ENCODE peak calls at places on chromosomes 6 and 20, in nine cellular contexts. V is PC-3, G is GM23248, L is OCI-LY7, I is neural progenitor cell, J is SK-N-SH, M is hepatocyte, T is HCT116, F is GM23338. Q is an unnamed sample.

GRCh38 chr20:4942336-4942735 is 59.0 kb downstream of the SLC23A2 start:
- DNase-seq in V (no peak), G (peak; percentile 91), L (peak; percentile 32), I (no peak), J (no peak), M (no peak), T (no peak), F (no peak), Q (no peak)

GRCh38 chr6:148240463-148240845 is 102.2 kb upstream of the SASH1 start:
- DNase-seq in V (no peak), G (peak; percentile 95), L (no peak), I (no peak), J (peak; percentile 1), M (no peak), T (no peak), F (no peak), Q (no peak)

GRCh38 chr6:152642578-152643375 is 5.6 kb upstream of the SYNE1 start:
- DNase-seq in V (peak; percentile 60), G (peak; percentile 54), L (peak; percentile 84), I (peak; percentile 77), J (peak; percentile 61), M (peak; percentile 69), T (peak; percentile 53), F (peak; percentile 87), Q (peak; percentile 69)

GRCh38 chr20:20214757-20215275 is 153.1 kb upstream of the INSM1 start:
- DNase-seq in V (no peak), G (no peak), L (no peak), I (no peak), J (no peak), M (no peak), T (no peak), F (peak; percentile 60), Q (no peak)

GRCh38 chr6:51531623-51532022 is 555.8 kb downstream of the PKHD1 start:
- DNase-seq in V (no peak), G (no peak), L (no peak), I (peak; percentile 34), J (no peak), M (no peak), T (no peak), F (no peak), Q (peak; percentile 12)

GRCh38 chr6:157428418-157429202 is 47.6 kb downstream of the ZDHHC14 start:
- DNase-seq in V (peak; percentile 95), G (peak; percentile 7), L (no peak), I (peak; percentile 28), J (no peak), M (peak; percentile 75), T (peak; percentile 95), F (peak; percentile 34), Q (no peak)

GRCh38 chr6:133983099-133983939 is 30.3 kb downstream of the TBPL1 start:
- DNase-seq in V (peak; percentile 62), G (no peak), L (no peak), I (peak; percentile 30), J (no peak), M (no peak), T (no peak), F (no peak), Q (no peak)

GRCh38 chr6:51928320-51928719 is 159.1 kb downstream of the PKHD1 start:
- DNase-seq in V (no peak), G (no peak), L (no peak), I (no peak), J (no peak), M (no peak), T (no peak), F (no peak), Q (no peak)

GRCh38 chr20:23131766-23132165 is 45.6 kb upstream of the CD93 start:
- DNase-seq in V (no peak), G (no peak), L (no peak), I (no peak), J (no peak), M (no peak), T (no peak), F (no peak), Q (no peak)

GRCh38 chr20:41425180-41425884 is 58.7 kb upstream of the EMILIN3 start:
- DNase-seq in V (no peak), G (peak; percentile 64), L (no peak), I (no peak), J (no peak), M (no peak), T (no peak), F (no peak), Q (no peak)

GRCh38 chr6:82783587-82784253 is 281.9 kb downstream of the UBE3D start:
- DNase-seq in V (peak; percentile 27), G (no peak), L (no peak), I (peak; percentile 73), J (no peak), M (no peak), T (no peak), F (peak; percentile 73), Q (no peak)

GRCh38 chr6:29627762-29628418 is 5.1 kb downstream of the GABBR1 start:
- DNase-seq in V (peak; percentile 13), G (peak; percentile 84), L (peak; percentile 55), I (peak; percentile 91), J (peak; percentile 94), M (peak; percentile 77), T (no peak), F (peak; percentile 95), Q (no peak)

GRCh38 chr6:140079328-140079727 is 704.9 kb upstream of the CITED2 start:
- DNase-seq in V (no peak), G (peak; percentile 40), L (no peak), I (no peak), J (no peak), M (peak; percentile 47), T (no peak), F (no peak), Q (no peak)

GRCh38 chr6:84623956-84624680 is 140.3 kb downstream of the TBX18 start:
- DNase-seq in V (peak; percentile 77), G (peak; percentile 86), L (no peak), I (no peak), J (no peak), M (no peak), T (no peak), F (no peak), Q (no peak)

DNA sequence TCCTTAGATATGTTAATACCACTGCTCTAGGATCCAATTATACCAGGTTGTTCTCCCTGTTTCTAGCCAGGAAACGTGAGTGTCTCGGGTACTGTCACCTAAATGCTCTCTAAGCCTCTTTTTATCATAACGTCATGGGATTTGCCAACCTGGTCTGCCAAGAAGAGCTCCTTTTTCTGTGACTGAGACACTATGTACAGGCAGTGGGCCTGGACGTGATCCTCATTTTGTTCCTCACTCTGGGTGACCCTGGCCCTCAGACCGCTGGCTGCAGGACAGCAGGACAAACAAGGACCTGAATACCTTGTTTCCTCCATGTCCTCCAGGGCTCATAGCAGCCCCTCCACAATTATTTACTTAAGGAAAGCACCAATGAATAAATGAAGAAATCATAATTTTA is 69.1 kb downstream of the CD164 start:
- DNase-seq in V (no peak), G (no peak), L (no peak), I (no peak), J (no peak), M (no peak), T (no peak), F (no peak), Q (no peak)
- H3K27ac ChIP-seq in V (no peak overlapping the region), G (no peak overlapping the region), L (no peak overlapping the region), I (no peak overlapping the region), J (no peak overlapping the region), M (no peak overlapping the region), T (no peak overlapping the region), F (no peak overlapping the region), Q (no peak overlapping the region)

GRCh38 chr20:29878777-29879442 is 1378.6 kb upstream of the DEFB115 start:
- DNase-seq in V (no peak), G (no peak), L (no peak), I (no peak), J (peak; percentile 26), M (no peak), T (no peak), F (no peak), Q (no peak)
- TF ChIP-seq EZH2phosphoT487 in V (no peak), G (no peak), L (no peak), I (no peak), J (no peak), M (no peak), T (no peak), F (no peak), Q (no peak)

DNA sequence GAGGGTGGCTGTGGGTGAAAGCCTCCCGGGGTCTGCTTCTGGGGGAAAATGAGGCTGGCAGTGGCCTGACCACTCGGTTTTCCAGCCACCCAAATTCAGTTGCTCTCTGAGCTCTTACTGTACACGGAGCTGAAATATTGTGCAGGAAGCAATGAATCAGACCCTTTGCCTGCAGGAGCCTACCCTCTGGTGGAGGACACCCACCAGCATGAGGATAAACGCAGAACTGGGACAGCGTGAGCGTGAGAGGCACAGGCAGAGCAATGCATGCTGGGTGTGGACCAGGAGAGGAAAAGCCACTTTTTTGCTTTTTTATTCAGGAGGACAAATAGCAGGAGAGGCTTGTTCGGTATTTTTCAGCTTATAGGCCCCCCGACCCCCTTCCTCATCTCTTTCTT is 298.1 kb downstream of the QKI start:
- DNase-seq in V (no peak), G (peak; percentile 24), L (no peak), I (no peak), J (no peak), M (no peak), T (no peak), F (no peak), Q (no peak)
- H3K4me3 ChIP-seq in V (no peak overlapping the region), G (peak overlapping the region; percentile 27), L (peak overlapping the region; percentile 25), I (no peak overlapping the region), J (no peak overlapping the region), M (no peak overlapping the region), T (no peak overlapping the region), F (no peak overlapping the region), Q (no peak overlapping the region)

GRCh38 chr6:114319749-114320148 is 23.1 kb downstream of the HS3ST5 start:
- DNase-seq in V (no peak), G (no peak), L (no peak), I (no peak), J (no peak), M (no peak), T (no peak), F (no peak), Q (no peak)
- H3K27ac ChIP-seq in V (no peak overlapping the region), G (no peak overlapping the region), L (no peak overlapping the region), I (no peak overlapping the region), J (no peak overlapping the region), M (no peak overlapping the region), T (no peak overlapping the region), F (no peak overlapping the region), Q (no peak overlapping the region)

DNA sequence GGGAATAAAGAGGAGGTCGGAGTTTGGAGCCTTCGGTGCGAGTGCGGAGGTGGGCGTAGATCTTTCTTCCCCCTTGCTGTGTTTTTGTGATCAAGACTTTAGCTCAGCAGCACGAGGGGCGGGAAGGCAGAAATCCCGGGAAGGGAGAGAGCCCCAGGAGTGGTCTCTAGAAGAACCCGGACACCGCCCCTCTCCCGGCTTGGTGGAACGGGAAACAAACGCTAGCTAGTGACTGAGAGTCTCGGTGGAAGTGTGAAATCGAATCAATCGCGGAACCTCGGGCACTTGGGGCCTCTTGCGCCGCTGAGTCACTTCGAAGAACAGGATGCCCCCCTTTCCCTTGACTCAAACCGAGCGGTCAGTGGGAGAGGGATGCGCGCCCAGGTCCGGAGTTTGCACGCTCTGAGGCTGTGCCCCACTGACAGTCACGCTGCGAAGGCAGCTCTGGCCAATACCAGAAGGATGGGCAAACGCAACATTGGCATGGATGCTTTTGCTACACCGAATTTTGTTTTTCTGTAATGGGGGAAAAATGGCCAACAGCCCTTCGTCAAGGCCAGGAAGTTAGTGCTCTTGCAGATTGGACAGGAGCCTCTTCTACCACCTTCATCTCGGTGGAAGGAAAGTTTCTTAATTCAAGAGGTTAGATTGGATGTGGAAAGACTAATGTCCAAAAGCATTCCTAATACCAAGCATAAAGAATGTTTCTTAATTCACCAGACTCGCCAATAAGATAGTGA is 1.6 kb upstream of the OLIG3 start:
- DNase-seq in V (no peak), G (no peak), L (no peak), I (peak; percentile 88), J (no peak), M (no peak), T (no peak), F (peak; percentile 73), Q (no peak)
- TF ChIP-seq EZH2phosphoT487 in V (no peak), G (no peak), L (no peak), I (peak; percentile 59), J (no peak), M (peak; percentile 58), T (no peak), F (peak; percentile 79), Q (no peak)

Q was measured in MM.1S.